ENCODE peak calls at places on chromosomes 1 and 21, in seven cellular contexts. J, R, G, K, F, V and O are unnamed samples.

GRCh38 chr1:8284167-8284566 is 33.7 kb upstream of the SLC45A1 start:
- DNase-seq in J (no peak), R (peak), G (no peak), K (no peak), F (no peak), V (no peak), O (no peak)

GRCh38 chr1:21240706-21241105 is 49.6 kb downstream of the ECE1 start:
- DNase-seq in J (no peak), R (no peak), G (no peak), K (no peak), F (no peak), V (no peak), O (no peak)

GRCh38 chr1:101051688-101052638 is 26.4 kb upstream of the DPH5 start:
- DNase-seq in J (no peak), R (no peak), G (no peak), K (no peak), F (no peak), V (no peak), O (no peak)

GRCh38 chr1:44249543-44249942 is 36.3 kb downstream of the DMAP1 start:
- DNase-seq in J (no peak), R (no peak), G (no peak), K (no peak), F (no peak), V (no peak), O (no peak)

GRCh38 chr1:37475380-37476086 is 1.2 kb downstream of the ZC3H12A start:
- DNase-seq in J (no peak), R (no peak), G (no peak), K (no peak), F (no peak), V (no peak), O (peak)

GRCh38 chr1:17027403-17027802 is 15.7 kb upstream of the ATP13A2 start:
- DNase-seq in J (no peak), R (no peak), G (no peak), K (no peak), F (no peak), V (no peak), O (no peak)

GRCh38 chr1:240621249-240621648 is 9.3 kb upstream of the GREM2 start:
- DNase-seq in J (no peak), R (peak), G (no peak), K (no peak), F (no peak), V (no peak), O (no peak)

GRCh38 chr1:168520052-168520751 is 23.6 kb downstream of the XCL2 start:
- DNase-seq in J (no peak), R (no peak), G (no peak), K (no peak), F (no peak), V (no peak), O (no peak)

GRCh38 chr1:172286629-172287076 is 133.8 kb upstream of the C1orf105 start:
- DNase-seq in J (no peak), R (peak), G (peak), K (no peak), F (no peak), V (no peak), O (no peak)

GRCh38 chr1:23524163-23524562 is 6.9 kb downstream of the E2F2 start:
- DNase-seq in J (no peak), R (no peak), G (no peak), K (no peak), F (no peak), V (no peak), O (no peak)

GRCh38 chr1:223343692-223344091 is 20.3 kb downstream of the SUSD4 start:
- DNase-seq in J (no peak), R (no peak), G (no peak), K (no peak), F (no peak), V (no peak), O (no peak)

GRCh38 chr1:58442114-58442513 is 104.4 kb downstream of the OMA1 start:
- DNase-seq in J (no peak), R (no peak), G (no peak), K (no peak), F (no peak), V (no peak), O (no peak)

GRCh38 chr1:154961207-154961496 is 430 bp downstream of the PYGO2 start:
- DNase-seq in J (no peak), R (no peak), G (no peak), K (no peak), F (no peak), V (peak), O (no peak)

GRCh38 chr1:27887215-27888035 is 15.1 kb downstream of the THEMIS2 start:
- DNase-seq in J (no peak), R (no peak), G (no peak), K (no peak), F (no peak), V (no peak), O (no peak)

GRCh38 chr1:173431663-173432045 is 45.5 kb upstream of the PRDX6 start:
- DNase-seq in J (no peak), R (peak), G (no peak), K (no peak), F (no peak), V (no peak), O (no peak)

GRCh38 chr1:241998412-241998921 is 431 bp downstream of the MAP1LC3C start:
- DNase-seq in J (peak), R (peak), G (peak), K (peak), F (peak), V (peak), O (no peak)

GRCh38 chr1:192538407-192539311 is 36.9 kb upstream of the RGS1 start:
- DNase-seq in J (no peak), R (peak), G (no peak), K (no peak), F (peak), V (no peak), O (no peak)

GRCh38 chr1:61279570-61279969 is 197.2 kb downstream of the NFIA start:
- DNase-seq in J (peak), R (no peak), G (no peak), K (no peak), F (no peak), V (no peak), O (no peak)

GRCh38 chr21:36606292-36606982 is 92.5 kb upstream of the SIM2 start:
- DNase-seq in J (no peak), R (no peak), G (no peak), K (no peak), F (no peak), V (no peak), O (no peak)

GRCh38 chr1:244603498-244603897 is 49.4 kb upstream of the DESI2 start:
- DNase-seq in J (no peak), R (peak), G (peak), K (no peak), F (peak), V (peak), O (no peak)

DNA sequence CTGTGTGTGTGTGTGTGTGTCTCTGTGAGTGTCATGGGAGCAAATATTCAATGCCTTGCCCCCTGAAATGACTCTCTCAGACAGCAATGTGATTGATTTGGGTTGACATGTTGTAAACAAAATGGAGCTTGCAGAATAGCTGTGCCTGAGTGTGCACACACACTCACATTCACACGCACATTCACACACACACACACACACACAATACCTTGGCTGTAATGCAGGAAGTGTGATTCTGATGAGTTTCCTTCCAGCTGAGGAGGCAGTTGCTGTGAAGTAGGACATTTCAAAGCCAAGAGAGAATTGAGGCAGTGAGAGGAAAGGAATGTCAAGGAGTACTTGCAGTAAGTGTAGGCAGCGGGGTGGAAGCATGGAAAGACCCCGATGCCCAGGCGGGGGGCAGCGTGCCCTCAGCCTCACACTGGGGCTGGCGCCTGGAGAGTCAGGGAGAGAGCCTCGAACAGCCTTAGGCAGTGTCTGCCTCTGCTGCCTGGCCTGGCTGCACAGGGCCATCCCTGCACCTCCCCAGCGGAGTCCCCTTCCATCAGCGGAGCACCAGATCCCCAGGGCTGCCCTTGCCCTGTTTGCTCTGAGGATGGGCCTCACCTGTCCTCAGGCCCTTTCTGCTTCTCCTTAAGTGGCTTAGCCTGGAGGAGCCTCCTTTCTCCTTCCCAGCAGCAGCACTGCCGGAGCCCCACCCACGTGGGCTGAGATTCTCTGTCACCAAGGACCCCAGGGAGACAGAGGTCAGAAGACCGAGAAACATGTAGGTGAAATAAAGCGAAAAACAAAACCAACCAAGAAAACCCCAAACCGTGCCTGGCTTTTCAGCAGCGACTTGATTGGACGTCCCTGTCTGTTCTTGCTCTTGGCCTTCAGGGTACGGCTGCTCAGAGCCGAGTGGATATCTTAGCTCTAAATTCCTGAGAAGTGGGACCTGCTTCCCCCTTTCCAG is 9.2 kb downstream of the VASH2 start:
- DNase-seq in J (no peak), R (no peak), G (no peak), K (no peak), F (peak), V (no peak), O (no peak)
- TF ChIP-seq POLR2A in J (no peak), R (no peak), G (no peak), K (no peak), F (no peak), V (no peak), O (no peak)

DNA sequence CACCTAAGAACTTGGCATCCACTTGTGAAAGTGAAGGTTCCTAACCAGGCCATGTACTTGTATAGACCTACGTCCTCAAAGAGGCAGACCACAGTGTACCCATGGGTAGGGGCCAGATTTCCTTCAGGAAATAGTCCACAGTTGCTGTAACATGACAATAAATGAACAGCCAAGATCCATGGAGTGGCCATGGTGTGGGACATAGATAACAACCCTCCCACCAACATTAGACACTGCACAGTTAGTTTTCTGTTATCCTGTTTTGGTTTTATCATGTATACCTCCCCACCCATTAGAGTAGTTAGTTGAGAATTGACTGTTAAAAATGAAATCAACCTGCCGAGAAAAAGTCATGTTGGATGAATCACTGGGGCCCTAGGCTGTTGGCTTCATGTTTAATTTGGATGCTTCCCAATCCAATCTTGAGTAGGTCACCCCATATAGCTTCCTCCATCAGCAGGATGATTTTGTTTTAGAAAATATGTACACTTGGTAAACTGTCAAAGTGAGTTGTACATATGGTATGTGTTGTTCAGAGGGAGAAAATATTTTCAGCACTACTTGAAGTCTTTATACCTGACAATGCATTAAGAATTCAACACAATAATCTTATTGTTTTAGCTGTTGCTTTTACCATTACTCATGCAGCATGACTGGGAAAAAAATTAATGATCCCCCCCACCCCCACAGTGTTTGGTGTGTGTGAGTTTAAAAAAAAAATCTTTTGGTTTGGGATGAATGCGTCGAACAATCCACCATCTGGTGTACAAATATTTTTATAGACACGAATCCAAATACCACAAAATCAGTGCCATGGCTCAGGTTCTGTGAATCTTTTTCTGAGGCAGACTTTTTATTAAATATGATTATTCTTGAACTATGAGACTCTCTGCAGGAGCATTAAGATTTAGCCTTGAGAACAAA is 88.3 kb upstream of the ARHGAP29 start:
- DNase-seq in J (no peak), R (peak), G (peak), K (no peak), F (peak), V (peak), O (no peak)
- TF ChIP-seq POLR2A in J (no peak), R (no peak), G (no peak), K (no peak), F (peak), V (no peak), O (no peak)

GRCh38 chr1:35932941-35933340 is 2.0 kb downstream of the AGO3 start:
- DNase-seq in J (no peak), R (no peak), G (no peak), K (no peak), F (no peak), V (no peak), O (no peak)

GRCh38 chr1:35931424-35932157 is 686 bp downstream of the AGO3 start:
- DNase-seq in J (peak), R (peak), G (peak), K (no peak), F (peak), V (peak), O (no peak)

GRCh38 chr1:35932158-35932636 is 1.3 kb downstream of the AGO3 start:
- DNase-seq in J (no peak), R (no peak), G (no peak), K (no peak), F (no peak), V (no peak), O (no peak)

GRCh38 chr1:35929730-35930592 is 944 bp upstream of the AGO3 start:
- DNase-seq in J (peak), R (peak), G (no peak), K (peak), F (no peak), V (peak), O (no peak)

DNA sequence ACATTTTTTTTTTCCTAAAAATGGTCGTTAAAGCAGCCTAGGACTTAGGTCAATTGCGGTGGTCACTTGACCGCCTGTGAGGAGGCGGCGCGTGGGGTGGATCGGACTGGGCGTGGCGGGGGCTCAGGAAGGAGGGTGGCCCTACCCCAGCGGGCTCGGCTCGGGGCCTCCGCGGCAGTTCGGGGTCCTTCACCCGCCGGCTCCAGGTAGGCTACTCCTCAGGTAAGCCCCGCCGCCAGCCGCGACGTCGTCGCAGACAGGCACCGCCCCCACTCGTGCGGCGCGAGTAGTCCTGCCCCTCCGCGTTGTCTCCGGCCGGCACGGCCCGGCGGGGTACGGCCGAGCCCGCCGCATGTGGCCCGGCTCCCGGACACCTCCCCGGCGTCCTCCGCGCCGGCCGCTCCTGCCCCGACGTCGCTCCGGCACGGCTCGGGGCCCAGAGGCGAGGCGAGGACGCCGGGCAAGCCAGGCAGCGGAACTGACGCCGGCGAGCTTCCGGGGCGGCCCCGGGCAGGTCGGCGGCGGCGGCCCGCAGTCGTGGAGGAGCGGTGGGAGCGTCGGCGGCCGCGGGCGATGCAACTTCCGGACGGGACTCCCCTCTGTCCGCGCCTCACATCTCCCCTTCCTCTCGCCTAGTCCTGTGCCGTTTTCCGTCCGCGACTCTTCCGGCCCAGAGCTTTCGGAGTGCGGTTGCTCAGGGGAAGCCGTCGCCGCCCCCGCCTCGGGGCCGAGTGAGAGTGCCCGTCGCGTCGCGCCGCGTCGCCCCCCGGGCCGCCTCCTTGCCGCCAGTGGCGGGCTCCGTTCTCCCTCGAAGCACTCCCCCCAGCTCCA is at the start of gene AGO3:
- DNase-seq in J (peak), R (peak), G (peak), K (peak), F (peak), V (peak), O (no peak)
- TF ChIP-seq POLR2A in J (peak), R (peak), G (peak), K (peak), F (peak), V (peak), O (no peak)

GRCh38 chr1:112722601-112723510 is 7.7 kb upstream of the PPM1J start:
- DNase-seq in J (no peak), R (peak), G (no peak), K (peak), F (no peak), V (no peak), O (no peak)
- TF ChIP-seq POLR2A in J (no peak), R (peak), G (no peak), K (no peak), F (no peak), V (no peak), O (no peak)

DNA sequence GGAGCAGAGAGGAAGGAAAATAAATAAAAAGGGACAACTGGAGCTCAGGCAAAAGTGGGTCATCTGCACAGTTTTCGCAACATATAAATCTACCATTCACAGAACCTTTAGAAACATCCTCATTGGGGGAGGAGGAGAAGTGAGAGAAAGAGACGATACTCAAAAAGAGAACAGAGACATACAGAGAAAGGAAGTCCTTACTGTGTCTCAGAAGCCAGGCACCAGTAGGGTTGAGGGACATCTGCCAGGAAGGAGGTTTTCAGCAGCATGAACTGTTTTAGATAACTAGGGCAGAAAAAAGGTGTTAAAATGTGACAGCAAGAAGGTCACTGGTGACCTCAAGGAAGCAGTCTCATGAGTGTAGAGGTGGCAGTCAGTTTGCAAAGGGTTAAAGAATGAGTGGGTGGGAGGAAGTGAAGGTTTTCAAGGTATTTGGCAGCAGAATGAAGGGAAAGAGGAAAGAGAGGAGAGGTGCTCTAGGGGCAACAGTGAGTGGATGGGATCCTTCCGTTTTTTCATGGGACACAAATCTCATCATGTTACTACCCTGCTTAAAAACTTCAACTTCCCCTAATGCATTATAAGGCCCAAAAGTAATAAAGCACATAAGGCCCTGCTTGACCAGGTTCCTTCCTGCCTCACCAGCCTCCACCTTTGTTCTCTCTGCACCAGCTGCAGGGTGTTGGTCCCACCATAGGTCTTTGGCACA is 9.5 kb downstream of the JAK1 start:
- DNase-seq in J (no peak), R (no peak), G (no peak), K (no peak), F (no peak), V (no peak), O (no peak)
- TF ChIP-seq POLR2A in J (no peak), R (no peak), G (no peak), K (no peak), F (no peak), V (no peak), O (no peak)